ENCODE peak calls at places on chromosomes 4 and X, in four cellular contexts. F is A549, B is K562, M is HepG2. J is an unnamed sample.

GRCh38 chrX:290476-291166 is 9.4 kb downstream of the PLCXD1 start:
- DNase-seq in F (no peak), B (no peak), M (no peak), J (no peak)

GRCh38 chr4:173919196-173919595 is 364.3 kb downstream of the FBXO8 start:
- DNase-seq in F (no peak), B (no peak), M (no peak), J (no peak)

GRCh38 chrX:110086916-110087484 is 84.1 kb downstream of the TMEM164 start:
- DNase-seq in F (peak; percentile 94), B (peak; percentile 54), M (peak; percentile 12), J (peak; percentile 71)

GRCh38 chr4:109559625-109559982 is 442 bp upstream of the MCUB start:
- DNase-seq in F (no peak), B (no peak), M (no peak), J (no peak)

GRCh38 chrX:18354369-18355329 is at the start of gene SCML2:
- DNase-seq in F (peak; percentile 60), B (peak; percentile 71), M (peak; percentile 5), J (peak; percentile 26)

GRCh38 chrX:14616876-14617275 is 87.5 kb downstream of the GLRA2 start:
- DNase-seq in F (no peak), B (no peak), M (no peak), J (no peak)

GRCh38 chr4:17956245-17956644 is 65.3 kb downstream of the LCORL start:
- DNase-seq in F (no peak), B (no peak), M (no peak), J (no peak)

GRCh38 chr4:683982-684571 is 4.9 kb downstream of the SLC49A3 start:
- DNase-seq in F (peak; percentile 73), B (peak; percentile 77), M (peak; percentile 63), J (peak; percentile 53)

GRCh38 chr4:170008376-170008775 is 17.8 kb downstream of the MFAP3L start:
- DNase-seq in F (peak; percentile 10), B (no peak), M (no peak), J (no peak)

GRCh38 chr4:126784966-126785580 is 847.7 kb upstream of the INTU start:
- DNase-seq in F (no peak), B (no peak), M (no peak), J (no peak)

GRCh38 chr4:101349346-101350064 is 2.2 kb upstream of the PPP3CA start:
- DNase-seq in F (peak; percentile 61), B (no peak), M (no peak), J (peak; percentile 56)

GRCh38 chrX:114251575-114251974 is 332.3 kb upstream of the HTR2C start:
- DNase-seq in F (no peak), B (no peak), M (no peak), J (no peak)

GRCh38 chrX:22486326-22486725 is 213.6 kb downstream of the CBLL2 start:
- DNase-seq in F (no peak), B (no peak), M (no peak), J (no peak)

GRCh38 chrX:19214248-19214787 is 92.0 kb upstream of the ADGRG2 start:
- DNase-seq in F (no peak), B (no peak), M (no peak), J (no peak)

GRCh38 chr4:54227261-54228063 is 1.6 kb upstream of the PDGFRA start:
- DNase-seq in F (peak; percentile 44), B (no peak), M (no peak), J (peak; percentile 67)

GRCh38 chr4:73419106-73420038 is 15.3 kb downstream of the ALB start:
- DNase-seq in F (no peak), B (no peak), M (no peak), J (no peak)

GRCh38 chr4:78962597-78963115 is 23.4 kb upstream of the PAQR3 start:
- DNase-seq in F (no peak), B (no peak), M (no peak), J (no peak)

GRCh38 chrX:74420194-74421035 is 878 bp upstream of the SLC16A2 start:
- DNase-seq in F (peak; percentile 64), B (no peak), M (no peak), J (peak; percentile 42)

GRCh38 chr4:94208268-94208667 is 603 bp downstream of the SMARCAD1 start:
- DNase-seq in F (no peak), B (no peak), M (no peak), J (no peak)

GRCh38 chrX:152817082-152817744 is 13.3 kb downstream of the CETN2 start:
- DNase-seq in F (peak; percentile 38), B (peak; percentile 68), M (no peak), J (peak; percentile 44)

GRCh38 chr4:130689182-130689581 is 1593.2 kb downstream of the C4orf33 start:
- DNase-seq in F (no peak), B (no peak), M (no peak), J (no peak)

GRCh38 chrX:135170468-135170867 is 730 bp downstream of the CT55 start:
- DNase-seq in F (no peak), B (peak; percentile 12), M (no peak), J (no peak)

GRCh38 chr4:7134737-7135388 is 57.5 kb upstream of the SORCS2 start:
- DNase-seq in F (no peak), B (no peak), M (no peak), J (no peak)

GRCh38 chr4:20618010-20618409 is 82.2 kb upstream of the PACRGL start:
- DNase-seq in F (no peak), B (no peak), M (no peak), J (peak; percentile 51)

GRCh38 chr4:186939766-186940165 is 216.1 kb upstream of the FAT1 start:
- DNase-seq in F (no peak), B (no peak), M (no peak), J (no peak)

GRCh38 chrX:73683236-73683859 is 120.4 kb downstream of the CHIC1 start:
- DNase-seq in F (no peak), B (no peak), M (no peak), J (no peak)

GRCh38 chr4:183729430-183730328 is 70.6 kb downstream of the TRAPPC11 start:
- DNase-seq in F (peak; percentile 10), B (no peak), M (peak; percentile 27), J (no peak)

GRCh38 chr4:103099691-103100392 is at the start of gene BDH2:
- DNase-seq in F (peak; percentile 85), B (peak; percentile 82), M (peak; percentile 85), J (peak; percentile 93)

DNA sequence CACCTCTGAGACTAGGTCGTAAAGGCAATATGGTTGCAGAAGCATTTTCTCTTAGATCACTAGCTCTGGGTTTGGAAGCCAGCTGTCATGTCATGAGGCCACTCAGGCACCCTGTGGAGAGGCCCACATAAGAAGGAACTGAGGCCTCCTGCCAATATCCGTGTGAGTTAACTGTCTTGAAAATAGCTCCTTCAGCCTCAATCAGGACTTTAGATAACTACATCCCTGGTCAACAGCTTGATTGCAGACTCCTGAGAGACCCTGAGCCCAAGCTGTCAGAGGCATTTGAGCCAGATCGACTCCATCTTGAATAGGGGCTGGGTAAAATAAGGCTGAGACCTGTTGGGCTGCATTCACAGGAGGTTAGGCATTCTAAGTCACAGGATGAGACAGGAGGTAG is 15.1 kb upstream of the REPS2 start:
- DNase-seq in F (no peak), B (peak; percentile 14), M (no peak), J (no peak)
- TF ChIP-seq JUN in F (no peak), B (no peak), M (no peak), J (no peak)

DNA sequence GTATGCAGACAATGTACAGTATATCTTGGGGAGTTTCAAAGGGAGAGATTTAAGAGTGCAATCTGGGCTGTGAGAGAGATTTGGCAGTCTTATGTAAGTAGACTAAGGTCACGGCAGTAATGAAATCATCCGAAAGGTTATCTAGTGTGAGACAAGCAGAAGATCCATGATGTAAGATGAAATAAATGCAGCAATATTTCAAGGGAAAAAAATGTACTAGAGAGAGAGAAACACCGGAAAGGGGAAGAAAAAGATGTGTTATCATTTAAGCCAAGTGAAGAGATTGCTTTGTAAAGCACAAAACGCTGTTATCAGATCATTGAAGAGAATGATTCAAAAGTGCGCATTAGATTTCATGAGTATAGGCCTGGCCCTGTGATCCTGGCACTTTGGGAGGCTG is 88.4 kb upstream of the GUCY1A1 start:
- DNase-seq in F (no peak), B (no peak), M (no peak), J (no peak)
- H3K4me1 ChIP-seq in F (no peaks in the 10 kb centered on the region), B (no peaks in the 10 kb centered on the region), M (no peaks in the 10 kb centered on the region), J (peaks cover 14% of the 10 kb centered on the region)

GRCh38 chr4:140188975-140189374 is 35.0 kb upstream of the MAML3 start:
- DNase-seq in F (no peak), B (no peak), M (no peak), J (peak; percentile 82)
- TF ChIP-seq MYC in F (no peak), B (no peak), M (no peak), J (no peak)

GRCh38 chr4:121977251-121978168 is 25.6 kb upstream of the TRPC3 start:
- DNase-seq in F (peak; percentile 0), B (no peak), M (no peak), J (no peak)

GRCh38 chr4:121978169-121978516 is 26.3 kb upstream of the TRPC3 start:
- DNase-seq in F (no peak), B (no peak), M (no peak), J (no peak)

GRCh38 chr4:121980643-121981042 is 28.8 kb upstream of the TRPC3 start:
- DNase-seq in F (no peak), B (no peak), M (no peak), J (no peak)
- TF ChIP-seq JUN in F (no peak), B (no peak), M (no peak), J (no peak)

DNA sequence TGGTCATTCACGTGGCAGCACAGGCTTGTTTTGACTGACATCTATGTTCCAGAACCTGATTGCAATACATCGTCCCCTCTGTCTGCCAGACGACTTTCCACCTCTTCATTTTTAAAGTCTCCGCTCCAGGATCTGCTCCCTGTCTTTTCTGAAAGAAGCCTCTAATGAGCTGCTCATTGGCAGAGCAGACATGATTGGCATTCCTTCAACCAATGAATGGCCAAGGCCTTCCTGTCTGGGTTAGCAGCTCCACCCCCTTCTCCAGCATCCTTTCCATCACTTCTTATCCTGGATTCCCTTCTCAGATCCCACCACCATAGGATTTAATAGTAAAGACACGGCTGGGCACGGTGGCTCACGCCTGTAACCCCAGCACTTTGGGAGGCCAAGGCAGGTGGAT is 202.7 kb upstream of the KLF3 start:
- DNase-seq in F (peak; percentile 8), B (no peak), M (no peak), J (no peak)
- H3K4me1 ChIP-seq in F (no peaks in the 10 kb centered on the region), B (peaks cover 4% of the 10 kb centered on the region), M (peaks cover 9% of the 10 kb centered on the region), J (no peaks in the 10 kb centered on the region)

J was measured in endothelial cell of umbilical vein.